ENCODE peak calls at places on chromosomes 4 and X, in four cellular contexts. L is fibroblast of lung, G is cardiac fibroblast, D is HFF-Myc. F is an unnamed sample.

GRCh38 chr4:181661090-181661489 is 582.1 kb upstream of the TENM3 start:
- DNase-seq in L (peak; percentile 84), G (peak; percentile 78), D (no peak), F (no peak)

GRCh38 chrX:86002076-86002896 is 45.1 kb downstream of the CHM start:
- DNase-seq in D (no peak), L (peak; percentile 49), G (peak; percentile 45), F (no peak)

GRCh38 chrX:55710701-55711100 is 6.8 kb upstream of the RRAGB start:
- DNase-seq in D (no peak), L (peak; percentile 17), G (peak; percentile 71), F (no peak)

GRCh38 chrX:335758-336155 is 17.2 kb upstream of the GTPBP6 start:
- DNase-seq in G (no peak), L (no peak), D (no peak), F (no peak)

GRCh38 chrX:13131511-13132137 is 87.2 kb upstream of the FAM9C start:
- DNase-seq in G (no peak), L (no peak), D (no peak), F (no peak)

GRCh38 chr4:141609243-141609642 is 27.1 kb upstream of the IL15 start:
- DNase-seq in L (no peak), D (no peak), G (no peak), F (no peak)

GRCh38 chr4:7820031-7820825 is 119.4 kb downstream of the AFAP1 start:
- DNase-seq in G (no peak), L (no peak), D (no peak), F (no peak)

GRCh38 chr4:152935661-152936445 is at the start of gene FHDC1:
- DNase-seq in L (no peak), D (no peak), G (no peak), F (peak; percentile 80)

GRCh38 chrX:119684916-119685224 is 8.1 kb downstream of the SEPTIN6 start:
- DNase-seq in D (no peak), L (no peak), G (no peak), F (no peak)

GRCh38 chrX:80808854-80809493 is 703 bp downstream of the BRWD3 start:
- DNase-seq in D (no peak), G (peak; percentile 19), L (peak; percentile 6), F (no peak)

GRCh38 chr4:17347445-17347844 is 164.4 kb downstream of the QDPR start:
- DNase-seq in G (peak; percentile 56), D (no peak), L (peak; percentile 28), F (peak; percentile 19)

GRCh38 chrX:17830211-17830610 is 30.9 kb downstream of the RAI2 start:
- DNase-seq in D (no peak), G (no peak), L (no peak), F (no peak)

GRCh38 chr4:3417448-3417847 is 24.3 kb upstream of the HGFAC start:
- DNase-seq in G (no peak), L (no peak), D (no peak), F (no peak)

GRCh38 chr4:185728886-185729285 is 83.1 kb downstream of the SORBS2 start:
- DNase-seq in L (no peak), G (peak; percentile 35), D (no peak), F (no peak)

GRCh38 chr4:15936495-15936894 is 2.0 kb downstream of the FGFBP1 start:
- DNase-seq in D (no peak), G (no peak), L (no peak), F (no peak)

GRCh38 chrX:46791927-46792825 is 33.3 kb upstream of the SLC9A7 start:
- DNase-seq in D (peak; percentile 67), L (peak; percentile 91), G (peak; percentile 94), F (no peak)

GRCh38 chr4:7322166-7322991 is 112.4 kb downstream of the PSAPL1 start:
- DNase-seq in G (no peak), D (no peak), L (peak; percentile 24), F (no peak)

GRCh38 chrX:37959212-37960021 is 46.9 kb upstream of the SYTL5 start:
- DNase-seq in G (no peak), D (no peak), L (no peak), F (no peak)

GRCh38 chrX:71935542-71935941 is 24.9 kb downstream of the NHSL2 start:
- DNase-seq in G (no peak), L (no peak), D (no peak), F (no peak)

GRCh38 chr4:101328063-101328602 is 19.2 kb downstream of the PPP3CA start:
- DNase-seq in D (no peak), L (no peak), G (no peak), F (no peak)

GRCh38 chr4:84324303-84324702 is 174.8 kb downstream of the NKX6-1 start:
- DNase-seq in D (no peak), L (no peak), G (no peak), F (no peak)

GRCh38 chr4:164700471-164700870 is 53.5 kb upstream of the SMIM31 start:
- DNase-seq in G (no peak), D (no peak), L (no peak), F (no peak)

GRCh38 chr4:37802068-37802666 is 24.3 kb upstream of the PGM2 start:
- DNase-seq in G (peak; percentile 59), L (peak; percentile 80), D (peak; percentile 43), F (no peak)

GRCh38 chr4:19592391-19592790 is 659.3 kb upstream of the SLIT2 start:
- DNase-seq in D (no peak), L (no peak), G (peak; percentile 63), F (no peak)

GRCh38 chr4:122052714-122053113 is 99.4 kb upstream of the BLTP1 start:
- DNase-seq in G (no peak), L (no peak), D (no peak), F (no peak)

GRCh38 chrX:13650318-13650717 is 2.6 kb upstream of the TCEANC start:
- DNase-seq in L (no peak), D (no peak), G (no peak), F (no peak)

GRCh38 chrX:118116308-118117068 is at the start of gene KLHL13:
- DNase-seq in D (no peak), G (peak; percentile 17), L (peak; percentile 39), F (peak; percentile 18)

DNA sequence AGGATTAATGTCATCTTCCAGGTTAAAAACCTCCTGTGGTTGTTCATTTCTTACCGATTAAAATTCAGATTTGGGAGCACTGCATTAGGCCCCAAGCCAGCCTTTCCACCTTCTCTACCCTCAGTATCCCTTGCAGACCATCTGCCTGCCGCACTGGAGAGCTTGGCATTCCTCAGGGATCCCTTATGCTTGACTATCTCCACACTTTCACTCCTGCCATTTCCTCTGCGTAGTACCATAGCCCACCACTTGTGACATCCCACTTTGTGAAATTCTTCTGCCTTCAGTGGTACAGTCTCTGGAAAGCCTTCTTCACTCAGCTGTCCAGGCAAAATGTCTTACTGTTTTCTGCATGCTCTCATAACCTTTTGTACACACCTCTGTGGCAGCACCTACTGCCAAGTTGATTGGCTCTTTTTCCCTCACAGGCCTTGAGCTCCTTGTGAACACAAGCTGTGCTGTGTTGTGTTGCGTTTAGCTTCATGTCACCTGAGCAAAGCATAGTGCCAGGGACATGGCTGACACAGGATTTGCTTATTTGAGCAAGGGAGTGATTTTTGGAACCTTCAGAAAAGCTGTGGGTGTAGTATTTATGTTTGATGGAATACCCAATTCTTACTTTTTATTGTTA is 156.4 kb downstream of the ARX start:
- DNase-seq in L (no peak), D (no peak), G (no peak), F (no peak)
- TF ChIP-seq CTCF in L (no peak), D (no peak), G (no peak), F (no peak)

DNA sequence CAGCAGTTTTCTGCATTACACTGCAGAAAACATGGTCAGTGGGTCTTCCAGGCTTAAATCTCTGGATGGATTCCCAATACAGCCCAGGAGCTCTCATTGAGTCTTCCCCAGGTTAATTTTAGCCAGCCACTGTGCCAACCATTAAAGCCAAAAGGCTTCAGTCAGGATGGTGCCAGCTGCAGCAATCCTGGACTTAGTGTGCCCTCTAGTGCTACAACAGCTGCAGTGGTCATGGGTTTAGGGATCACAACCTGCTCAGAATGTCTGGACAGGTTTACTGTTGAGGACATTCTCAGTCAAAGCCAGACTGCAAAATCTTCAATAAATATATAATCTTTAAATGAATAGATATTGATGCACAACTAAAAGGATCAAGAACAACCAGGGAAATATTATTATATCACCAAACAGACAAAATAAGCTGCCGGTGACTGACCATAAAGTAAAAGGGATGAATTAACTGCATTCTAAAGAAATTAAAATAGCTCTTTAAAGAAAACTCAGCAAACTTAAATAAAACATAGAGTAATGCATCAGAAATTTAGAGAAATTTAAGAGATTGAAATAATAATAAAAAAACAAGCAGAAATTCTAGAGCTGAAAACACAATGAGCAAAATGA is 639.9 kb downstream of the SPOCK3 start:
- DNase-seq in L (peak; percentile 16), D (peak; percentile 6), G (peak; percentile 73), F (no peak)
- TF ChIP-seq CTCF in L (peak; percentile 63), D (peak; percentile 55), G (peak; percentile 81), F (peak; percentile 68)

DNA sequence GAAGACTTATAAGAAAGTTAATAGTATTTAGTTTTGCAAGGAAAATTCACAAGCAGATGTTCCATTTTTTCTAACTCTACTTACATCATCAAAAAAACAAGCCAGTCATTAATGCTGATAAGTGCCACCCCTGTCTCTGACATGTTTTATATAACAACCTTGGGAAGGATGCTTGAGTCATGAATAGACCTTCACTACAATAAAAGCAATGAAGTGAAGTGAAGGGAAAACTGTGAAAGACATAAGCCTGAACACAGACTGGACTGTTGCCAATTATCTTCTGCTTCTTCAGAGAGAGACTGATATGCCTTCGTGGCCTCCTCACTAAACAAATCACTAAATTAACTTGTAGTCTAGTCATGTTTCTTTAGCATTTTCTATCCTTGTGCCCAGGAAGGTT is 353.2 kb downstream of the PDHA2 start:
- DNase-seq in D (no peak), L (no peak), G (no peak), F (no peak)
- TF ChIP-seq CTCF in D (no peak), L (no peak), G (no peak), F (no peak)

DNA sequence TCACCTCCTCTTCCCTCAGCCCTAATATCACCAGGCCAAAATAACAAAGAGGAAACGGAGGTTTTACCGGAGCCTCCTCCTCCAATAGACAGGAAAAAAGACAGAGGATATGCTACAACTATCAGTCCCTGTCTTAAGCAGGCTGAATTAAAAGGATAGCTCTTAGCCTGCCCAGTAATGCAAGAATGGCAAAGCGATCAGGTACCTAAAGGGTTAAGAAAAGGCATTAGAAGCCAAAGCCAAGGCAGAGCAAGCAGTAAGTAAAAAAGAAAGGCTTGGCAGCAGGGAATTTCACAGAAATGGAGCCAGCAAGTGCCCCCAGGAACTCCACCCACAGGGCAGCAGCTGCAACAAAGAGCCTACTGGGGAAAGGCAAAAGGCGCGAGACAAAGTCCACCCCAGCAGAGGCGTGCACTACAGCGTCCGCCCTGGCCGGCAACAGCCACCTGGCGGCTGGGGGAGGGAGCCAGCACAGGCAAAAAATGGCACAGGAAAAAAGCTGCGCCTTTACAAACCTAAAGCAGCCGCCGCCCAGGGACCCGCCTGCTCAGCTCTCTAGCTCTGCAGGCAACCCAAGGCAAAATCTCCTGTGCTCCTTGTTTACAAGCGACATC is 220.6 kb upstream of the ZC4H2 start:
- DNase-seq in D (no peak), G (no peak), L (no peak), F (no peak)
- TF ChIP-seq CTCF in D (no peak), G (no peak), L (no peak), F (no peak)